ENCODE peak calls at places on chromosomes 11 and 22, in seven cellular contexts. Y, D, W, U, O, Z and J are unnamed samples.

GRCh38 chr11:126561327-126561893 is 205.9 kb downstream of the ST3GAL4 start:
- DNase-seq in O (no peak), Z (peak), W (peak), D (no peak), Y (no peak), U (no peak), J (no peak)

GRCh38 chr11:72141066-72141465 is 5.5 kb downstream of the FOLR3 start:
- DNase-seq in Z (no peak), D (no peak), W (peak), Y (peak), U (no peak), O (no peak), J (no peak)

GRCh38 chr11:601573-602245 is 14.0 kb downstream of the IRF7 start:
- DNase-seq in Z (no peak), U (no peak), W (no peak), D (no peak), O (no peak), Y (no peak), J (no peak)

GRCh38 chr11:130924750-130925149 is 8.5 kb upstream of the SNX19 start:
- DNase-seq in D (no peak), U (no peak), O (no peak), Z (no peak), W (no peak), Y (no peak), J (no peak)

GRCh38 chr22:41050873-41051272 is 41.5 kb upstream of the EP300 start:
- DNase-seq in U (no peak), Y (no peak), Z (no peak), D (no peak), O (no peak), W (no peak), J (no peak)

GRCh38 chr11:46309669-46310288 is 32.3 kb downstream of the CREB3L1 start:
- DNase-seq in U (no peak), D (no peak), Y (no peak), O (no peak), Z (no peak), W (peak), J (no peak)

GRCh38 chr22:49728566-49729271 is 99.0 kb downstream of the BRD1 start:
- DNase-seq in U (no peak), Y (no peak), W (no peak), Z (no peak), O (no peak), D (no peak), J (no peak)

GRCh38 chr22:36204641-36205032 is 3.0 kb upstream of the APOL4 start:
- DNase-seq in W (no peak), O (no peak), U (no peak), Z (no peak), Y (no peak), D (no peak), J (no peak)

GRCh38 chr11:44774131-44774530 is 47.4 kb downstream of the TSPAN18 start:
- DNase-seq in U (peak), Z (no peak), D (no peak), Y (no peak), O (no peak), W (peak), J (no peak)

GRCh38 chr22:42562684-42563083 is 8.9 kb downstream of the SERHL2 start:
- DNase-seq in U (no peak), Y (no peak), W (no peak), O (no peak), Z (no peak), D (no peak), J (no peak)

GRCh38 chr22:42077486-42078125 is 1.9 kb upstream of the SMDT1 start:
- DNase-seq in W (no peak), Y (no peak), O (no peak), U (peak), D (no peak), Z (no peak), J (no peak)

GRCh38 chr11:76723548-76723947 is 53.0 kb upstream of the LRRC32 start:
- DNase-seq in O (no peak), W (no peak), Y (no peak), U (no peak), Z (no peak), D (no peak), J (no peak)

GRCh38 chr22:17284917-17285316 is 65.7 kb upstream of the ADA2 start:
- DNase-seq in W (no peak), D (no peak), O (no peak), Y (no peak), Z (no peak), U (no peak), J (no peak)

GRCh38 chr11:69654660-69655478 is 13.9 kb downstream of the CCND1 start:
- DNase-seq in U (no peak), Z (no peak), Y (no peak), D (no peak), W (no peak), O (no peak), J (no peak)

GRCh38 chr11:112999518-112999917 is 38.3 kb downstream of the NCAM1 start:
- DNase-seq in Z (no peak), U (no peak), D (no peak), O (no peak), W (no peak), Y (no peak), J (no peak)

GRCh38 chr11:45993438-45994064 is 71.1 kb downstream of the LARGE2 start:
- DNase-seq in U (peak), Y (no peak), W (no peak), D (no peak), Z (no peak), O (no peak), J (no peak)

GRCh38 chr11:123301696-123302400 is 106.8 kb upstream of the CLMP start:
- DNase-seq in U (peak), O (peak), Z (no peak), D (no peak), W (peak), Y (peak), J (peak)

GRCh38 chr11:3950996-3951662 is 95.7 kb downstream of the STIM1 start:
- DNase-seq in D (no peak), Z (no peak), U (no peak), Y (no peak), W (no peak), O (no peak), J (no peak)

GRCh38 chr11:58998480-58999290 is 59.4 kb downstream of the GLYATL1 start:
- DNase-seq in W (no peak), Z (no peak), Y (no peak), D (no peak), U (peak), O (no peak), J (no peak)

GRCh38 chr11:86624366-86624765 is 48.0 kb downstream of the ME3 start:
- DNase-seq in W (no peak), U (no peak), O (no peak), D (no peak), Y (no peak), Z (no peak), J (no peak)

GRCh38 chr11:2791521-2792375 is 92.0 kb upstream of the KCNQ1OT1 start:
- DNase-seq in D (no peak), W (no peak), U (peak), Z (no peak), O (no peak), Y (no peak), J (no peak)

GRCh38 chr11:73011126-73011817 is 130.8 kb downstream of the FCHSD2 start:
- DNase-seq in Z (no peak), Y (no peak), O (no peak), D (no peak), W (no peak), U (no peak), J (no peak)

GRCh38 chr22:29932121-29932520 is 49.1 kb downstream of the MTMR3 start:
- DNase-seq in Z (no peak), O (no peak), U (no peak), D (no peak), Y (no peak), W (no peak), J (no peak)

GRCh38 chr11:9573775-9574555 is 495 bp downstream of the WEE1 start:
- DNase-seq in W (peak), O (no peak), U (peak), D (no peak), Z (peak), Y (no peak), J (no peak)

GRCh38 chr11:126959700-126960099 is 40.9 kb downstream of the KIRREL3 start:
- DNase-seq in U (no peak), Y (no peak), W (no peak), D (no peak), Z (no peak), O (no peak), J (no peak)

GRCh38 chr11:12997168-12997567 is 11.9 kb upstream of the RASSF10 start:
- DNase-seq in D (no peak), Y (no peak), U (no peak), W (no peak), O (no peak), Z (no peak), J (no peak)

GRCh38 chr11:108494182-108494581 is 4.0 kb downstream of the POGLUT3 start:
- DNase-seq in Z (no peak), O (no peak), Y (no peak), W (no peak), D (no peak), U (no peak), J (no peak)

GRCh38 chr11:47391077-47391583 is 12.8 kb upstream of the SPI1 start:
- DNase-seq in Y (no peak), Z (no peak), W (peak), U (no peak), O (no peak), D (no peak), J (peak)

GRCh38 chr22:42389137-42389536 is 43.1 kb downstream of the NFAM1 start:
- DNase-seq in O (no peak), D (no peak), Y (no peak), W (no peak), U (no peak), Z (no peak), J (no peak)

GRCh38 chr11:62579252-62579651 is 5.6 kb upstream of the EEF1G start:
- DNase-seq in Y (no peak), D (no peak), U (no peak), W (no peak), Z (no peak), O (no peak), J (no peak)

GRCh38 chr11:59601788-59602187 is 13.8 kb downstream of the OSBP start:
- DNase-seq in W (no peak), Y (no peak), Z (no peak), U (peak), O (no peak), D (no peak), J (no peak)

GRCh38 chr22:50015451-50016307 is 3.1 kb upstream of the IL17REL start:
- DNase-seq in Z (no peak), U (no peak), D (no peak), W (no peak), O (no peak), Y (no peak), J (peak)

GRCh38 chr11:130106381-130106780 is 36.7 kb downstream of the APLP2 start:
- DNase-seq in Y (no peak), Z (no peak), W (no peak), U (no peak), O (no peak), D (no peak), J (no peak)

GRCh38 chr22:17884951-17885350 is 110.7 kb upstream of the BID start:
- DNase-seq in U (no peak), D (no peak), Y (no peak), W (no peak), O (no peak), Z (no peak), J (no peak)